ENCODE peak calls at places on chromosomes 11 and 22, in six cellular contexts. O is neural progenitor cell, Z is lower lobe of right lung, F is midbrain, R is cardiac muscle cell, B is NCI-H1417. K is an unnamed sample.

GRCh38 chr22:41480397-41480735 is 11.4 kb downstream of the ACO2 start:
- DNase-seq in O (no peak), Z (no peak), F (peak; percentile 54), R (no peak), B (no peak), K (no peak)

GRCh38 chr11:119371067-119371601 is 10.4 kb downstream of the USP2 start:
- DNase-seq in O (no peak), Z (no peak), F (no peak), R (no peak), B (no peak), K (no peak)

GRCh38 chr11:107040447-107041444 is 22.5 kb upstream of the GUCY1A2 start:
- DNase-seq in O (no peak), Z (no peak), F (no peak), R (no peak), B (no peak), K (no peak)

GRCh38 chr22:46914916-46915894 is 152.8 kb downstream of the TBC1D22A start:
- DNase-seq in O (no peak), Z (no peak), F (no peak), R (no peak), B (peak; percentile 43), K (no peak)

GRCh38 chr11:113240790-113241189 is 73.6 kb upstream of the TTC12 start:
- DNase-seq in O (no peak), Z (no peak), F (no peak), R (no peak), B (peak; percentile 73), K (no peak)

GRCh38 chr22:30265851-30266444 is 703 bp downstream of the OSM start:
- DNase-seq in O (no peak), Z (peak; percentile 84), F (no peak), R (no peak), B (no peak), K (no peak)

GRCh38 chr22:39289445-39290247 is 29.8 kb downstream of the RPL3 start:
- DNase-seq in O (no peak), Z (no peak), F (no peak), R (no peak), B (no peak), K (no peak)

GRCh38 chr11:35017528-35018342 is 101.3 kb downstream of the PDHX start:
- DNase-seq in O (no peak), Z (no peak), F (no peak), R (no peak), B (no peak), K (peak; percentile 62)

GRCh38 chr11:77966338-77966737 is 28.1 kb downstream of the INTS4 start:
- DNase-seq in O (no peak), Z (no peak), F (no peak), R (no peak), B (no peak), K (no peak)

GRCh38 chr11:61599968-61600710 is 19.3 kb upstream of the SYT7 start:
- DNase-seq in O (no peak), Z (no peak), F (no peak), R (no peak), B (no peak), K (peak; percentile 46)

GRCh38 chr11:19328586-19329311 is 88.0 kb upstream of the E2F8 start:
- DNase-seq in O (no peak), Z (no peak), F (no peak), R (no peak), B (no peak), K (no peak)

GRCh38 chr11:46452918-46453517 is 61.4 kb upstream of the CHRM4 start:
- DNase-seq in O (no peak), Z (no peak), F (no peak), R (no peak), B (no peak), K (no peak)

GRCh38 chr22:45179276-45180049 is 15.7 kb downstream of the NUP50 start:
- DNase-seq in O (no peak), Z (no peak), F (no peak), R (no peak), B (no peak), K (no peak)

GRCh38 chr11:8209208-8209807 is 40.5 kb upstream of the RIC3 start:
- DNase-seq in O (no peak), Z (no peak), F (peak; percentile 7), R (no peak), B (no peak), K (peak; percentile 74)

GRCh38 chr11:130761560-130762220 is 154.6 kb downstream of the SNX19 start:
- DNase-seq in O (peak; percentile 52), Z (no peak), F (no peak), R (no peak), B (no peak), K (peak; percentile 65)

GRCh38 chr11:19160839-19161238 is 40.9 kb downstream of the CSRP3 start:
- DNase-seq in O (no peak), Z (no peak), F (no peak), R (peak; percentile 41), B (no peak), K (no peak)

GRCh38 chr22:20650294-20651207 is 123.4 kb upstream of the SERPIND1 start:
- DNase-seq in O (no peak), Z (no peak), F (no peak), R (no peak), B (no peak), K (no peak)

GRCh38 chr11:66842501-66842895 is 743 bp upstream of the RCE1 start:
- DNase-seq in O (no peak), Z (peak; percentile 42), F (no peak), R (no peak), B (peak; percentile 58), K (no peak)

GRCh38 chr11:554824-555499 is 5.6 kb downstream of the LMNTD2 start:
- DNase-seq in O (peak; percentile 95), Z (peak; percentile 83), F (no peak), R (peak; percentile 89), B (peak; percentile 91), K (peak; percentile 96)

GRCh38 chr11:82523141-82523540 is 210.5 kb downstream of the FAM181B start:
- DNase-seq in O (peak; percentile 66), Z (no peak), F (peak; percentile 50), R (no peak), B (peak; percentile 18), K (peak; percentile 48)

GRCh38 chr11:31641477-31642062 is 132.0 kb downstream of the ELP4 start:
- DNase-seq in O (peak; percentile 74), Z (no peak), F (no peak), R (peak; percentile 59), B (peak; percentile 86), K (peak; percentile 86)